ENCODE peak calls at places on chromosomes 1 and 21, in ten cellular contexts. Y, N, I, B, M, F, S, R, Q and C are unnamed samples.

GRCh38 chr1:89812992-89813391 is 7.8 kb upstream of the LRRC8D start:
- DNase-seq in F (peak), Q (no peak), I (peak), B (no peak), R (no peak), N (no peak), Y (no peak), S (no peak), M (no peak), C (peak)

GRCh38 chr1:101451888-101452287 is 215.1 kb downstream of the S1PR1 start:
- DNase-seq in S (no peak), I (no peak), F (no peak), Y (no peak), Q (peak), R (no peak), N (no peak), B (no peak), M (no peak), C (no peak)

GRCh38 chr1:209229494-209230059 is 353.9 kb upstream of the CAMK1G start:
- DNase-seq in F (no peak), R (no peak), N (no peak), M (no peak), S (no peak), Q (no peak), Y (no peak), I (no peak), B (peak), C (no peak)

GRCh38 chr1:8862528-8862927 is 16.0 kb downstream of the ENO1 start:
- DNase-seq in I (no peak), B (no peak), Q (peak), N (no peak), F (no peak), Y (peak), S (no peak), M (peak), R (no peak), C (peak)

GRCh38 chr1:18508084-18508483 is 27.4 kb downstream of the KLHDC7A start:
- DNase-seq in Y (no peak), M (no peak), R (no peak), N (no peak), I (no peak), B (no peak), F (no peak), S (no peak), Q (no peak), C (no peak)

GRCh38 chr1:29197993-29198392 is 16.3 kb upstream of the SRSF4 start:
- DNase-seq in B (no peak), I (no peak), M (no peak), Y (no peak), S (no peak), N (no peak), R (no peak), Q (no peak), F (no peak), C (no peak)

GRCh38 chr1:69377507-69377906 is 190.2 kb upstream of the LRRC7 start:
- DNase-seq in I (no peak), Q (no peak), Y (no peak), B (no peak), F (no peak), R (no peak), S (no peak), M (no peak), N (no peak), C (no peak)

GRCh38 chr1:31769720-31770390 is 5.7 kb upstream of the ADGRB2 start:
- DNase-seq in I (no peak), N (peak), S (no peak), M (no peak), Q (no peak), F (no peak), Y (no peak), R (no peak), B (no peak), C (no peak)

GRCh38 chr21:34671891-34672290 is 3.1 kb downstream of the CLIC6 start:
- DNase-seq in F (no peak), M (no peak), R (no peak), Y (no peak), S (no peak), B (no peak), Q (no peak), N (no peak), I (no peak), C (no peak)

GRCh38 chr1:164712131-164713031 is 153.4 kb downstream of the PBX1 start:
- DNase-seq in I (peak), M (no peak), Y (no peak), S (peak), F (peak), Q (no peak), R (no peak), B (no peak), N (peak), C (no peak)

GRCh38 chr1:58283380-58284338 is 262.9 kb downstream of the OMA1 start:
- DNase-seq in R (no peak), Y (no peak), B (no peak), I (no peak), N (no peak), F (no peak), Q (no peak), S (no peak), M (no peak), C (no peak)

GRCh38 chr1:201703646-201704438 is 125.1 kb upstream of the IPO9 start:
- DNase-seq in F (peak), N (peak), M (peak), Y (peak), R (no peak), S (peak), B (peak), I (peak), Q (peak), C (peak)

GRCh38 chr1:3352952-3353331 is 101.5 kb upstream of the ARHGEF16 start:
- DNase-seq in Q (no peak), I (peak), M (no peak), N (peak), R (no peak), B (no peak), S (peak), F (no peak), Y (no peak), C (peak)

GRCh38 chr1:214641214-214641895 is 38.4 kb downstream of the CENPF start:
- DNase-seq in Q (peak), M (no peak), B (no peak), Y (no peak), R (no peak), F (no peak), S (no peak), I (no peak), N (no peak), C (no peak)

GRCh38 chr1:30749691-30750583 is 7.6 kb downstream of the LAPTM5 start:
- DNase-seq in R (no peak), F (no peak), N (no peak), Q (peak), B (no peak), Y (no peak), M (peak), I (no peak), S (peak), C (no peak)

GRCh38 chr1:25744140-25744581 is 55.8 kb upstream of the SELENON start:
- DNase-seq in Q (no peak), B (no peak), F (peak), I (peak), R (no peak), M (no peak), N (peak), Y (peak), S (peak), C (peak)

GRCh38 chr1:42931108-42931539 is 27.5 kb downstream of the SLC2A1 start:
- DNase-seq in S (peak), Q (peak), I (no peak), M (no peak), N (no peak), B (no peak), F (peak), Y (peak), R (no peak), C (peak)

GRCh38 chr21:46503922-46504539 is 45.3 kb downstream of the DIP2A start:
- DNase-seq in Q (peak), N (no peak), B (no peak), Y (no peak), I (no peak), S (no peak), M (no peak), R (no peak), F (no peak), C (no peak)

GRCh38 chr1:228013322-228014234 is 6.8 kb downstream of the WNT3A start:
- DNase-seq in S (no peak), F (no peak), R (no peak), N (peak), B (peak), Y (no peak), Q (no peak), I (peak), M (no peak), C (no peak)

GRCh38 chr1:198153804-198154203 is 3.0 kb upstream of the NEK7 start:
- DNase-seq in N (no peak), S (no peak), M (no peak), I (no peak), Q (no peak), F (no peak), R (no peak), Y (no peak), B (no peak), C (no peak)

GRCh38 chr1:117026361-117026760 is 24.8 kb downstream of the CD101 start:
- DNase-seq in I (no peak), Y (no peak), S (no peak), Q (no peak), B (no peak), M (no peak), R (no peak), F (no peak), N (no peak), C (no peak)

GRCh38 chr1:117030271-117030877 is 28.8 kb downstream of the CD101 start:
- DNase-seq in S (no peak), N (no peak), B (no peak), M (no peak), R (no peak), I (no peak), Q (no peak), F (no peak), Y (no peak), C (no peak)

GRCh38 chr1:117033149-117033548 is 27.0 kb upstream of the TTF2 start:
- DNase-seq in B (no peak), Q (no peak), Y (no peak), N (no peak), I (no peak), S (no peak), M (no peak), R (no peak), F (no peak), C (no peak)

GRCh38 chr1:117032661-117033060 is 27.5 kb upstream of the TTF2 start:
- DNase-seq in R (no peak), B (no peak), M (no peak), S (no peak), I (no peak), Y (no peak), N (no peak), F (no peak), Q (no peak), C (no peak)

GRCh38 chr1:117029690-117030089 is 28.1 kb downstream of the CD101 start:
- DNase-seq in Q (no peak), S (no peak), N (no peak), Y (no peak), I (no peak), B (no peak), F (no peak), M (no peak), R (no peak), C (no peak)
- H3K27ac ChIP-seq in Q (no peak), S (no peak), N (no peak), Y (no peak), I (no peak), B (no peak), F (no peak), M (no peak), R (no peak), C (no peak)

DNA sequence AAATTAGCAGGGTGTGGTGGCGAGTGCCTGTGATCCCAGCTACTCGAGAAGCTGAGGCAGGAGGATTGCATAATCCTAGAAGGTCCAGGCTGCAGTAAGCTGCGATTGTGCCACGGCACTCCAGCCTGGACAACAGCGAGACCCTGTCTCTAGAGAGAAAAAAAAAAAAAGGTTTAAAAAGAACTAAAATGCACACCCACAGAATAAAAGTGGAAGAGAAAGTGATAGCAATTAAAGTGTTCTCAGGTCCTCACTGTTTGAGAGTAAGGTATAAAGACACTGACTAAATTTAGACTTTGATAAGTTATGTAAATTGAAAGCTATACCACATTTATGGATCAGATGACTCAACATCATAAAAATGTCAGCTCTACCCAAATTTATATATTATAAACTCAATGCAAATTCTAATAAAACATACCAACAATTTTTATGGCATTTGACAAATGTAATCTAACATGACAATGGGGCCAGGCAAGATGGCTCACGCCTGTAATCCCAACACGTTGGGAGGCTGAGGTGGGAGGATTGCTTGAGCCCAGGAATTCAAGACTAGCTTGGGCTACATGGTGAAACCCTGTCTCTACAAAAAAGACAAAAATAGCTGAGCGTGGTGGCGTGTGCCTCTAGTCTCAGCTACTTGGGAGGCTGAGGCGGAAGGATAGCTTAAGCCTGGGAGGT is 11.8 kb downstream of the ZBTB17 start:
- DNase-seq in I (no peak), B (no peak), Y (no peak), Q (peak), R (no peak), M (no peak), N (no peak), F (no peak), S (no peak), C (no peak)
- H3K27ac ChIP-seq in I (no peak), B (no peak), Y (no peak), Q (peak), R (no peak), M (no peak), N (no peak), F (no peak), S (peak), C (peak)

DNA sequence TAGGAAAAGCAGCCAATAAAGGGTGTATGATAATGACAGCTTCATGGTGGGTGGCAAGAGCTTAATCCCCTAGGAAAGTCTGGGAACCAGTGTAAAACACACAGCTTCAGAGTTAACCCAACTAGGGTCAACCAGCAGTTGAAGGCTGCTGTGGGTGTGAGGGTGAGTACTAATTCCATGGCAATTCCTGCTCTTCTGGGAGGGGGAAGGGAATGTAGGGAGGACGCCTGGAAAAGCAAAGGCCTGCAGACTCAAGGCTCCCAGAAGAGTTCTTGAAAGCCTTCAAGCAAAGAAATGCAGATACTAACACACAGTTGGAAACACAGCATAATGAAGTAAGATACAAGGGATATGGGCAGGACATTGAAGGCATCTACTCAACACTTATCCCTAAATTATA is 28.1 kb downstream of the TTLL7 start:
- DNase-seq in S (no peak), Y (peak), Q (no peak), I (no peak), M (no peak), F (no peak), N (no peak), B (no peak), R (no peak), C (peak)
- H3K27ac ChIP-seq in S (no peak), Y (no peak), Q (no peak), I (no peak), M (no peak), F (no peak), N (peak), B (no peak), R (no peak), C (no peak)

GRCh38 chr1:159030311-159030710 is 20.6 kb downstream of the IFI16 start:
- DNase-seq in I (no peak), S (no peak), Y (no peak), Q (no peak), B (no peak), M (no peak), N (no peak), F (no peak), R (no peak), C (no peak)
- H3K27ac ChIP-seq in I (no peak), S (no peak), Y (no peak), Q (no peak), B (no peak), M (no peak), N (no peak), F (no peak), R (no peak), C (no peak)

GRCh38 chr1:94324168-94324544 is 86.8 kb upstream of the ARHGAP29 start:
- DNase-seq in Y (no peak), I (no peak), N (no peak), B (no peak), Q (no peak), F (peak), S (no peak), R (no peak), M (no peak), C (peak)
- H3K27ac ChIP-seq in Y (no peak), I (no peak), N (peak), B (no peak), Q (no peak), F (peak), S (no peak), R (no peak), M (no peak), C (no peak)

GRCh38 chr1:154519661-154520060 is 17.4 kb upstream of the SHE start:
- DNase-seq in Q (no peak), Y (no peak), I (no peak), F (no peak), R (no peak), N (no peak), M (no peak), S (no peak), B (no peak), C (no peak)
- H3K27ac ChIP-seq in Q (no peak), Y (no peak), I (no peak), F (no peak), R (no peak), N (no peak), M (no peak), S (peak), B (no peak), C (no peak)

DNA sequence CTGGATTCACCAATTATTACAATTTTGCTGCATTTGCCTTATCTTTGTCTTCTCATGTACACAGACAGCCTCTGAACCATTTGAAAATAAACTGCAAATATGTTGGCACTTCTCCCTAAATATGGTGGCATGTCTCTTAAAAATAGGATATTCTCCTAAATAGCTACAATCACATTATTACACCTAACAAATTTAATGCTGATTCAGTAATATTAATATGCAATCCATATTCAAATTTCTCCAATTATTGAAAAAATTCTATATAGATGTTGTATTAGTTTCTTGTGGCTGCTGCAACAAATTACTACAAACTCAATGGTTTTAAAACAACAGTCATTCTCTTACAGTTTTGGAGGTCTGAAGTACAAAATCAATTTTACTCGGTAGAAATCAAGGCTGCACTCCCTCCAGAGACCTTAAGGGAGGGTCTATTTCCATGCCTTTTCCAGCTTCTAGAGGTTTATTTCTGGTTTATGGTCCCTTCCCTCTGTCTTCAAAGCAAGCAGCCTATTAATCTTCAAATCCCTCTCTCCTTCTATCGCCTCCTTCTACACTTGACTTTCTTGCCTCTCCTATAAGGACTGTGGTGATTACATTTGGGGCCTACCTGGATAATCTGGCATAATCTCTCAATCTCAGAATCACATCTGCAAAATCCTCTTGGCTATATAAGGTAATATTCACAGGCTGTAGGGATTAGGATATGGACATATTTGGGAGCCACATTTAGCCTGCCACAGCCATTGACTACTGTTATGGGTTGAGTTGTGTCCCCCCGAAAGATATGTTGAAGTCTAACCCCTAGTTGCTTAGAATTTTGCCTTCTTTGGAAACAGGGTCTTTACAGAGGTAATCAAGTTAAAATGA is 52.5 kb upstream of the BOLA1 start:
- DNase-seq in N (no peak), B (no peak), Q (peak), M (no peak), F (no peak), Y (peak), I (no peak), R (no peak), S (no peak), C (no peak)
- H3K27ac ChIP-seq in N (no peak), B (no peak), Q (peak), M (no peak), F (no peak), Y (peak), I (no peak), R (no peak), S (no peak), C (peak)

DNA sequence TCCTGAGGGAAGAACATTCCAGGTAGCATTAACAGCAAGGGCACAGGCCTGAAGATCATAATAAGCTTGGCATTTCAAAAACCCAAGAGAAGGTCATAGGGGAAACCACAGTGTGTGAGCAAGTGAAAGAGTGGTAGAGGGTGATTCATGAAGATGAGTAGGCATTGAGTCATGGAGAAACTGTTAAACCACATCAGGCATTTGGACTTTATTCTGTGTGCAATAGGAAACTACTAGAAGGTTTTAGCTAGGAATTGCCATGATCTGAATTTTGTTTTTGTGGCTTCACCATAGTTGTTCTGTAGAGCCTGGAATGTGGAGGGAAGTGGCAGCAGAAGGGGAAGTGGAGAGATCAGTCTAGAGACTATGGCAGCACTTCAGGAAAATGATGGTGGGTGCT is 359.0 kb upstream of the PTBP2 start:
- DNase-seq in I (no peak), S (no peak), F (peak), B (peak), Y (no peak), M (no peak), N (no peak), Q (peak), R (peak), C (no peak)
- H3K27ac ChIP-seq in I (no peak), S (no peak), F (peak), B (peak), Y (no peak), M (no peak), N (no peak), Q (no peak), R (peak), C (no peak)

GRCh38 chr1:247360116-247360898 is 28.6 kb upstream of the ZNF496 start:
- DNase-seq in M (no peak), B (no peak), R (no peak), N (no peak), Y (no peak), F (no peak), S (no peak), I (peak), Q (no peak), C (no peak)

GRCh38 chr1:247360991-247361721 is 29.5 kb upstream of the ZNF496 start:
- DNase-seq in Q (no peak), Y (no peak), B (no peak), F (peak), I (peak), R (no peak), N (peak), S (peak), M (no peak), C (no peak)

GRCh38 chr1:247365023-247365422 is 33.4 kb upstream of the ZNF496 start:
- DNase-seq in B (no peak), F (no peak), I (no peak), Q (no peak), Y (no peak), R (no peak), S (no peak), N (no peak), M (no peak), C (no peak)

GRCh38 chr1:247358920-247359319 is 27.3 kb upstream of the ZNF496 start:
- DNase-seq in B (peak), S (peak), Y (no peak), N (no peak), Q (no peak), M (no peak), R (no peak), F (peak), I (no peak), C (no peak)

DNA sequence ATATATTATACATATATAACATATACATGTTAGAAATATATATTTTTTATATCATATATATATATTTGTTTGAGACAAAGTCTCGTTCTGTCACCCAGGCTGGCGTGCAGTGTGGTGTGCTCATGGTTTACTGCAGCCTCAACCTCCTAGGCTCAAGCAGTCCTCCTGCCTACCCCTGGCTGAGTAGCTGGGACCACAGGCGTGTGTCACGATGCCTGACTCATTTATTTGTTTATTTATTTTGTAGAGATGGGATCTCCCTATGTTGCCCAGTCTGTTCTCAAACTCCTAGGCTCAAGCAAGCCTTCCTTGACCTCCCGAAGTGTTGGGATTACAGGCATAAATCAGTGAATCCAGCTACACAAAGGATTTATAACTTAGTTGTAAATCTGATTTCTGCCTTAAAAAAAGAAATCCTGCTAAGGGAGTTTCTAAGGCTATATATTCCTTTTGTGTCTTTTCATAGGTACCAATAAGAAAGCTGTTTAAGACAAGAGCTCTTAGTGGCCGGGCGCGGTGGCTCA is 30.5 kb upstream of the ZNF496 start:
- DNase-seq in I (no peak), F (no peak), B (no peak), Y (no peak), N (no peak), S (no peak), M (no peak), Q (no peak), R (no peak), C (no peak)
- H3K27ac ChIP-seq in I (peak), F (no peak), B (no peak), Y (no peak), N (no peak), S (no peak), M (no peak), Q (no peak), R (no peak), C (no peak)